ENCODE peak calls at places on chromosomes 12 and 14, in seven cellular contexts. K is GM23338, N is HCT116, T is HepG2, R is Panc1, F is K562, X is GM12878. D is an unnamed sample.

GRCh38 chr14:78921856-78922255 is 751.7 kb downstream of the NRXN3 start:
- DNase-seq in X (no peak), R (no peak), N (no peak), K (no peak), T (no peak), F (no peak), D (no peak)

GRCh38 chr14:104715416-104715815 is 8.6 kb upstream of the ADSS1 start:
- DNase-seq in X (no peak), F (no peak), K (no peak), R (no peak), N (no peak), T (no peak), D (no peak)

GRCh38 chr12:25925064-25925463 is 33.4 kb upstream of the RASSF8 start:
- DNase-seq in X (no peak), N (no peak), T (no peak), F (no peak), K (no peak), R (no peak), D (no peak)

GRCh38 chr14:74601982-74602381 is 10.1 kb downstream of the LTBP2 start:
- DNase-seq in R (no peak), T (no peak), K (no peak), N (no peak), F (peak; percentile 27), X (no peak), D (no peak)

GRCh38 chr14:81831128-81831815 is 297.6 kb upstream of the SEL1L start:
- DNase-seq in X (no peak), R (no peak), T (no peak), F (no peak), N (no peak), K (peak; percentile 6), D (no peak)

GRCh38 chr12:92096346-92097136 is 49.1 kb downstream of the BTG1 start:
- DNase-seq in X (no peak), N (no peak), R (no peak), T (no peak), F (no peak), K (no peak), D (no peak)

GRCh38 chr12:63400746-63401145 is 249.7 kb upstream of the AVPR1A start:
- DNase-seq in X (no peak), R (no peak), K (no peak), F (no peak), N (no peak), T (peak; percentile 45), D (no peak)

GRCh38 chr14:30791522-30792351 is 82.6 kb upstream of the COCH start:
- DNase-seq in N (no peak), K (no peak), T (no peak), F (no peak), X (no peak), R (no peak), D (no peak)

GRCh38 chr14:100295376-100296105 is 10.7 kb downstream of the SLC25A29 start:
- DNase-seq in X (no peak), T (no peak), F (no peak), R (no peak), K (no peak), N (no peak), D (no peak)

GRCh38 chr12:54716284-54716683 is 68.1 kb upstream of the DCD start:
- DNase-seq in T (no peak), N (no peak), F (no peak), R (no peak), K (no peak), X (no peak), D (no peak)

GRCh38 chr12:53145383-53145782 is 35.1 kb upstream of the ZNF740 start:
- DNase-seq in X (no peak), T (peak; percentile 84), K (no peak), F (no peak), N (no peak), R (no peak), D (no peak)

GRCh38 chr12:47133981-47134380 is 54.2 kb upstream of the AMIGO2 start:
- DNase-seq in K (no peak), N (no peak), F (no peak), R (no peak), T (no peak), X (no peak), D (no peak)

GRCh38 chr14:104383931-104384775 is 195.4 kb upstream of the C14orf180 start:
- DNase-seq in F (no peak), X (no peak), R (no peak), K (no peak), T (no peak), N (no peak), D (no peak)

GRCh38 chr12:40587970-40588369 is 104.3 kb upstream of the CNTN1 start:
- DNase-seq in K (no peak), R (no peak), F (no peak), N (no peak), T (no peak), X (no peak), D (no peak)

GRCh38 chr12:45350861-45351260 is 135.0 kb downstream of the ANO6 start:
- DNase-seq in F (no peak), K (no peak), N (no peak), R (no peak), T (no peak), X (no peak), D (no peak)

GRCh38 chr12:115451151-115451784 is 767.3 kb upstream of the TBX3 start:
- DNase-seq in N (no peak), R (no peak), K (no peak), F (no peak), T (no peak), X (no peak), D (no peak)

GRCh38 chr12:27303139-27304111 is 29.2 kb upstream of the BMAL2 start:
- DNase-seq in N (no peak), R (no peak), F (no peak), T (no peak), K (no peak), X (no peak), D (no peak)

DNA sequence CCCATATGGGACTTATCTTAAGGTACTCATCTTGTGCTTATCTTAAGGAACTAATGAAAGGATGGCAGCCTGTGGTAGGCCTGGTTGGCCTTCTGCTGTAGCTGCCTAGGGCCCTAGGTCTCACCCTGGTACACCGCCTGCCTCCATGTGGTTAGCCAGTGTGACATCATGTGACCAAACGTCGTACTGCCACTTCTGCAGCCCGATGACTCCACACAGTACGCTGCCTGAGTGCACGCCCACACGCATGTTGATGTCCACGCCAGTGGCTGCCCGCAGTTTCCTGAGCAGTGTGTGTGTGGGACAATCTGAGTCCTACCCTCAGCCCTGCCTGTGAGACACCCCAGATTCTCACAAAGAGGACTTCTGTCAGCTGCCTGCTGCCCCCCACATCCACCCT is 5.1 kb downstream of the ADCY4 start:
- DNase-seq in N (no peak), F (no peak), T (no peak), K (no peak), R (no peak), X (no peak), D (peak; percentile 96)
- TF ChIP-seq REST in N (no peak), F (no peak), T (no peak), K (no peak), R (no peak), X (no peak), D (no peak)

GRCh38 chr12:6827437-6827894 is 741 bp upstream of the P3H3 start:
- DNase-seq in X (no peak), F (peak; percentile 56), R (no peak), K (peak; percentile 93), T (peak; percentile 67), N (peak; percentile 69), D (no peak)
- TF ChIP-seq POLR2AphosphoS5 in X (no peak), F (no peak), R (no peak), K (peak; percentile 80), T (peak; percentile 53), N (peak; percentile 85), D (no peak)

GRCh38 chr14:24114536-24115450 is at the start of the genes DCAF11 and NRL:
- DNase-seq in T (peak; percentile 100), K (peak; percentile 100), F (peak; percentile 89), X (peak; percentile 99), N (peak; percentile 100), R (peak; percentile 95), D (peak; percentile 100)

GRCh38 chr14:24117179-24117578 is 2.4 kb upstream of the NRL start:
- DNase-seq in T (no peak), F (no peak), N (no peak), K (no peak), X (no peak), R (no peak), D (peak; percentile 9)

GRCh38 chr14:24113801-24114535 is 609 bp upstream of the DCAF11 start:
- DNase-seq in T (peak; percentile 100), K (peak; percentile 95), F (peak; percentile 68), R (peak; percentile 82), X (peak; percentile 79), N (peak; percentile 94), D (peak; percentile 93)

GRCh38 chr14:24115451-24116110 is 832 bp upstream of the NRL start:
- DNase-seq in R (no peak), T (no peak), F (peak; percentile 18), K (no peak), X (no peak), N (no peak), D (no peak)

DNA sequence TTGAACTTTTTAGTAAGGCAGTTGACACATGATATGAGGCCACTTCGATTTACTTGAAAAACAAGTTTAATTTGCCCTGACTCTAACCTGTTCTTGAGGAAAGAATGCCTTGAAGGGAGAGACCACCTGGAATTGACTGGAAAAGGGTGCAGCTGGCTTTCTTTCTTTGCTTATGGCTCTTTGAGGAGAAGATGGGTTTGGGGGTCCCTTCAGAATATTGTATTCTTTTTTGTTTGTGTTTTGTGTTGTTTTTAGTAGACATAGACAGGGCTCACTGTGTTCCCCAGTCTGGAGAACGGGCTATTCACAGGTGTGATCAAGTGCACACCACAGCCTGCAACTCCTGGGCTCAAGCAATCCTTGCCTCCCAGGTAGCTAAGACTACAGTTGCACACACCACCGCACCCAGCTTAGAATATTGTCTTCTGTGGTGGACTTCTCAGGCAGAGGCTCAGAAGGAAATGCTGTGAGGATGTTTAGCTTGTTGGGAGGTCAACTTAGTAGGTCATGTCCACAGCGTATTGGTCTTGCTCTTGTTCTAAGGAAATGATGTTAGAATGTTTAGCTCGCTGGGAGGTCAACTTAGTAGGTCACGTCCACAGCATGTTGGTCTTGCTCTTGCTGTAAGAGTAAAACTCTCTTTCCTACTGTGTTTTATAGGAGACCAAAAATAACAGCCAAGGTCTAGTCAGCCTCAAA is 1.5 kb upstream of the NRL start:
- DNase-seq in K (no peak), N (no peak), R (no peak), F (no peak), T (no peak), X (no peak), D (no peak)
- TF ChIP-seq REST in K (no peak), N (no peak), R (no peak), F (no peak), T (no peak), X (no peak), D (no peak)

GRCh38 chr12:123367511-123367910 is 2.9 kb upstream of the SBNO1 start:
- DNase-seq in F (no peak), T (no peak), X (no peak), R (no peak), K (no peak), N (no peak), D (no peak)

GRCh38 chr12:123363743-123364531 is 710 bp downstream of the SBNO1 start:
- DNase-seq in N (no peak), F (no peak), K (peak; percentile 44), R (no peak), X (no peak), T (peak; percentile 47), D (peak; percentile 38)

GRCh38 chr12:123365141-123365917 is 682 bp upstream of the SBNO1 start:
- DNase-seq in X (peak; percentile 98), N (peak; percentile 98), F (peak; percentile 96), K (peak; percentile 99), T (peak; percentile 96), R (peak; percentile 86), D (peak; percentile 97)

GRCh38 chr12:123363385-123363742 is 1.3 kb downstream of the SBNO1 start:
- DNase-seq in T (no peak), N (no peak), X (no peak), K (no peak), F (no peak), R (no peak), D (no peak)

GRCh38 chr12:123364532-123365140 is at the start of gene SBNO1:
- DNase-seq in T (peak; percentile 71), F (peak; percentile 95), R (no peak), N (peak; percentile 75), X (peak; percentile 58), K (peak; percentile 89), D (peak; percentile 86)
- TF ChIP-seq POLR2AphosphoS5 in T (peak; percentile 61), F (peak; percentile 72), R (no peak), N (peak; percentile 89), X (no peak), K (no peak), D (no peak)